ENCODE peak calls at places on chromosomes 1 and 21, in ten cellular contexts. C is astrocyte of the cerebellum, Z is GDM1, R is activated T-cell treated with anti-CD3 and anti-CD28 coated beads for 24 hours, N is colonic mucosa, Q is RWPE1, L is ACHN, U is upper lobe of left lung, X is Daoy, E is NCI-H1417. G is an unnamed sample.

GRCh38 chr1:235127203-235127602 is 1.4 kb downstream of the TOMM20 start:
- DNase-seq in L (no peak), U (no peak), Z (no peak), C (no peak), X (no peak), E (no peak), R (no peak), Q (no peak), N (no peak), G (no peak)

GRCh38 chr1:176880954-176881595 is 283.4 kb downstream of the ASTN1 start:
- DNase-seq in C (peak), Z (no peak), X (peak), L (peak), E (peak), U (peak), N (peak), R (peak), Q (peak), G (peak)

GRCh38 chr21:35478096-35479080 is 429.3 kb upstream of the RUNX1 start:
- DNase-seq in C (no peak), L (no peak), R (no peak), Z (no peak), X (peak), N (no peak), U (no peak), Q (no peak), E (no peak), G (no peak)

GRCh38 chr1:116587496-116588308 is 16.9 kb upstream of the CD58 start:
- DNase-seq in N (no peak), R (no peak), E (no peak), L (no peak), C (no peak), X (no peak), U (no peak), Z (no peak), Q (no peak), G (no peak)

GRCh38 chr1:28243685-28244439 is 7.9 kb downstream of the ATP5IF1 start:
- DNase-seq in N (no peak), Z (no peak), C (no peak), E (no peak), Q (no peak), L (no peak), X (no peak), U (no peak), R (no peak), G (no peak)

GRCh38 chr1:226457307-226457712 is 49.4 kb upstream of the PARP1 start:
- DNase-seq in C (no peak), Q (no peak), E (no peak), N (no peak), Z (no peak), R (peak), X (peak), U (no peak), L (no peak), G (no peak)

GRCh38 chr1:18512883-18513282 is 32.2 kb downstream of the KLHDC7A start:
- DNase-seq in R (no peak), E (no peak), U (no peak), Q (no peak), C (no peak), N (no peak), Z (no peak), X (no peak), L (no peak), G (no peak)

GRCh38 chr1:20373764-20374163 is 83.1 kb downstream of the VWA5B1 start:
- DNase-seq in N (no peak), R (no peak), X (no peak), Z (no peak), L (no peak), C (no peak), E (peak), Q (no peak), U (no peak), G (no peak)

GRCh38 chr1:17869826-17870225 is 114.7 kb downstream of the ACTL8 start:
- DNase-seq in Z (no peak), U (no peak), L (no peak), N (no peak), X (no peak), C (no peak), Q (no peak), R (no peak), E (no peak), G (no peak)

GRCh38 chr1:76125441-76126215 is 51.1 kb downstream of the ST6GALNAC3 start:
- DNase-seq in C (no peak), R (no peak), U (no peak), Z (no peak), Q (no peak), N (no peak), E (no peak), L (no peak), X (no peak), G (no peak)

GRCh38 chr1:87331319-87332269 is 2.9 kb downstream of the LMO4 start:
- DNase-seq in X (peak), U (peak), N (peak), C (no peak), R (peak), E (peak), Z (peak), Q (peak), L (peak), G (peak)

GRCh38 chr1:180167721-180168467 is 13.2 kb downstream of the QSOX1 start:
- DNase-seq in R (no peak), X (peak), L (peak), E (peak), C (no peak), U (peak), N (peak), Q (peak), Z (no peak), G (peak)

GRCh38 chr1:111743679-111744101 is 4.5 kb upstream of the INKA2 start:
- DNase-seq in Q (no peak), R (no peak), N (no peak), X (peak), U (no peak), L (no peak), Z (no peak), E (no peak), C (no peak), G (no peak)

GRCh38 chr1:53293123-53293522 is 34.7 kb downstream of the LRP8 start:
- DNase-seq in X (no peak), N (no peak), Q (no peak), R (no peak), Z (no peak), U (no peak), E (no peak), C (no peak), L (no peak), G (no peak)

GRCh38 chr1:160359559-160360226 is 7.2 kb upstream of the NHLH1 start:
- DNase-seq in L (no peak), C (peak), N (no peak), U (no peak), Z (no peak), E (no peak), Q (no peak), X (no peak), R (no peak), G (no peak)

GRCh38 chr1:5720484-5720883 is 271.7 kb downstream of the NPHP4 start:
- DNase-seq in X (no peak), R (no peak), N (no peak), Z (no peak), Q (peak), U (no peak), E (peak), L (no peak), C (no peak), G (no peak)

G was measured in Peyer's patch.